ENCODE peak calls at places on chromosomes 4 and X, in eight cellular contexts. A is ascending aorta, F is GM12865, S is lung, L is tibial nerve, G is cardiac muscle cell, K is PC-3, B is kidney epithelial cell. O is an unnamed sample.

GRCh38 chrX:132957211-132958085 is 981 bp downstream of the HS6ST2 start:
- DNase-seq in G (peak), A (no peak), L (no peak), B (no peak), K (no peak), F (no peak), S (no peak), O (no peak)

GRCh38 chr4:24559889-24560288 is 24.5 kb downstream of the DHX15 start:
- DNase-seq in A (no peak), L (no peak), S (no peak), K (no peak), F (no peak), B (no peak), G (no peak), O (no peak)

GRCh38 chrX:43096830-43097229 is 318.9 kb upstream of the PPP1R2C start:
- DNase-seq in B (no peak), S (no peak), K (no peak), L (no peak), A (no peak), F (no peak), G (no peak), O (no peak)

GRCh38 chr4:72935462-72935861 is 134.1 kb downstream of the COX18 start:
- DNase-seq in G (no peak), B (no peak), A (no peak), K (no peak), F (peak), L (no peak), S (no peak), O (no peak)

GRCh38 chr4:8325284-8325973 is 55.9 kb downstream of the HTRA3 start:
- DNase-seq in A (no peak), G (no peak), S (no peak), B (no peak), F (no peak), L (no peak), K (no peak), O (no peak)

GRCh38 chr4:121370729-121371325 is 10.0 kb downstream of the QRFPR start:
- DNase-seq in F (peak), B (no peak), S (no peak), A (no peak), K (peak), L (peak), G (peak), O (no peak)

GRCh38 chrX:117985241-117985640 is 131.4 kb downstream of the KLHL13 start:
- DNase-seq in F (peak), G (peak), K (peak), S (no peak), L (no peak), B (no peak), A (no peak), O (no peak)

GRCh38 chr4:87559090-87559837 is 30.1 kb upstream of the SPARCL1 start:
- DNase-seq in A (no peak), S (peak), L (no peak), B (no peak), K (peak), G (peak), F (peak), O (no peak)

GRCh38 chr4:71713611-71714203 is 70.2 kb downstream of the GC start:
- DNase-seq in S (no peak), G (peak), F (peak), B (peak), A (no peak), L (no peak), K (peak), O (peak)

GRCh38 chr4:18292411-18292810 is 270.9 kb upstream of the LCORL start:
- DNase-seq in K (no peak), G (no peak), S (no peak), B (no peak), A (no peak), F (no peak), L (no peak), O (no peak)

GRCh38 chr4:138512766-138513165 is 270.6 kb upstream of the SLC7A11 start:
- DNase-seq in F (no peak), S (no peak), L (no peak), B (no peak), K (no peak), A (no peak), G (no peak), O (no peak)

GRCh38 chr4:76784237-76784636 is 113.7 kb downstream of the SOWAHB start:
- DNase-seq in S (no peak), G (no peak), F (peak), A (no peak), L (no peak), K (no peak), B (no peak), O (no peak)

GRCh38 chr4:154982187-154983047 is 201.3 kb downstream of the RBM46 start:
- DNase-seq in G (peak), K (peak), S (peak), B (peak), L (peak), F (peak), A (no peak), O (no peak)

GRCh38 chrX:92232182-92232581 is 453.0 kb downstream of the PCDH11X start:
- DNase-seq in S (no peak), B (no peak), G (peak), A (no peak), K (peak), L (no peak), F (no peak), O (no peak)

GRCh38 chr4:22412013-22412412 is 103.9 kb downstream of the ADGRA3 start:
- DNase-seq in S (no peak), K (no peak), B (no peak), L (no peak), A (no peak), F (no peak), G (no peak), O (no peak)

GRCh38 chr4:87029356-87029755 is 94.5 kb downstream of the AFF1 start:
- DNase-seq in A (no peak), B (no peak), L (peak), F (no peak), G (no peak), K (no peak), S (no peak), O (no peak)

GRCh38 chrX:71251456-71251973 is 2.4 kb downstream of the ZMYM3 start:
- DNase-seq in S (no peak), A (no peak), K (no peak), B (no peak), G (no peak), L (no peak), F (peak), O (no peak)

GRCh38 chr4:82744284-82744963 is 54.2 kb downstream of the SCD5 start:
- DNase-seq in L (no peak), B (peak), F (no peak), A (no peak), K (peak), G (peak), S (peak), O (no peak)

GRCh38 chrX:129981752-129982299 is 609 bp upstream of the BCORL1 start:
- DNase-seq in F (no peak), B (no peak), G (no peak), L (no peak), A (no peak), S (no peak), K (no peak), O (no peak)

GRCh38 chrX:98194036-98194435 is 1310.3 kb downstream of the RPA4 start:
- DNase-seq in S (no peak), L (no peak), K (no peak), G (no peak), A (no peak), F (no peak), B (no peak), O (no peak)

GRCh38 chr4:84913176-84913575 is 53.3 kb downstream of the WDFY3 start:
- DNase-seq in K (no peak), F (no peak), S (no peak), A (no peak), L (no peak), B (no peak), G (no peak), O (no peak)

DNA sequence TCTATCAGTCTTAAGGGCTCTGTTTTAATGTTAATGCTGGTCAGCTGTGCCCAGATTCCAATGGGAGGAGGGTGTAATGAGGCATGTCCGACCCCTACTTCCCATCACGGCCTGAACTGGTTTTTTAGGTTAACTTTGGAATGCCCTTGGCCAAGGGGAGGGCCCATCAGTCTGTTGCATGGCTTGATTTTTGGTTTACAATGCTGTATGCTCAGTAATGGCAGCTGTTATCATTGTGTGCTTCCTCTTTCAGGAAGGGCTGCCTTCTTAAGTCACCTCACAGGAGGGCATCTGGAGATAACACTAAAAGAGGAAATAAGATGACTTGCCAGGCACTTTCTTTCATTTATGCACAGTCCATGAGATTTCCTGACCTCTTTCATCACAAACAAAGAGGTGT is 36.3 kb downstream of the ATXN3L start:
- DNase-seq in K (no peak), S (no peak), F (no peak), B (no peak), L (no peak), A (no peak), G (no peak), O (no peak)
- TF ChIP-seq CTCF in K (no peak), S (no peak), F (no peak), B (no peak), L (no peak), A (no peak), G (no peak), O (no peak)

DNA sequence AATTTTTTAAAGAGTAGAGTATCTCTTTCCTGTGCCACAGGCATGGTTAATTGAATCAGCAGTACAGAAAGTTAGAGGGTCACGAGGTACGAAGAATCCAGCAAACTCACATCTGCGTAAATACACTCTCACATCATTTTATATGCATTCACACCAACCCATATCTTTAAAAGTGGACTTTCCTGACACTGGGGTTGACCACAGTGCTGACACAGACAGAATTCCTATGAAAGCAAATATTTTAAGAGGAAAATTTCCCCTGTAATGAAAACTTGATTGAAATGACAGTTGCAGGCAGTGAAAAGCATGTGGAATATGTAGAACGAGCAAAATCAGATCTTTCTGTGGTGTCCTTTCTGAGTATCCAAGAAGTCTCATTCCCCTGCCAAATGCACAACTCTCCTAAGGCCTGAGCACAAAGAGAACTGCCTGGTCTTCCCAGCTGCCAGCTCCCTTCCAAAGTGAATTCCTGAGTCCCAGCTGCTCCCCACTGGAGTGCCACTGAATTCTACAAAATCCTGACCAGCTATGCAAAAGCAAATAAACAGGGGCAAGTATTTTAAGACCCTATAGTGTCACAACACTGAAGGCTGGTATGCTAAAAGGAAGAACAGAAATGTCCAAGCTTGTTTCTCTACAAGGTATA is 50.5 kb upstream of the FAM9C start:
- DNase-seq in L (no peak), A (no peak), F (no peak), G (no peak), B (no peak), K (no peak), S (no peak), O (no peak)
- H3K4me3 ChIP-seq in L (no peak), A (no peak), F (no peak), G (no peak), B (no peak), K (no peak), S (no peak), O (no peak)

DNA sequence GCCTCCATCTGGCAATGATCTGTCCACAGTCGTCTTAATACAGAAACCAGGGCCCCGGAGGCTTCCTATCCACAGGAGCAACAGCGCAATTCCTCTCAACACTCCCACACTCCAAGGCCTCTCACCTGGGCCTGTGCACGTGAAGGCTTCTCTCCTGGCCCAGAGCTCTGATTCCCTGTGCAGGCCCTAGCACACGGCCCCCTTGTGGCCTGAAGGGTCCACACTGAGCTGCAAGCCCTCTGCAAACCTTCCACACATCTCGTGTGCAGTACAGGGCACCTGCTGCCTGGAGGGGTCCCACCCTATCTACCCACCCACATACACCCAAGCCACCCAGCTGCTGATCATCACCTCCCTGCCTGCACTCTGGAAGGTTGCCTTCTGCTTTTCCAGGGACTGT is 150.1 kb upstream of the NUDT10 start:
- DNase-seq in S (no peak), A (no peak), L (no peak), K (no peak), F (peak), G (peak), B (no peak), O (no peak)
- TF ChIP-seq CTCF in S (no peak), A (no peak), L (no peak), K (no peak), F (no peak), G (no peak), B (no peak), O (no peak)

DNA sequence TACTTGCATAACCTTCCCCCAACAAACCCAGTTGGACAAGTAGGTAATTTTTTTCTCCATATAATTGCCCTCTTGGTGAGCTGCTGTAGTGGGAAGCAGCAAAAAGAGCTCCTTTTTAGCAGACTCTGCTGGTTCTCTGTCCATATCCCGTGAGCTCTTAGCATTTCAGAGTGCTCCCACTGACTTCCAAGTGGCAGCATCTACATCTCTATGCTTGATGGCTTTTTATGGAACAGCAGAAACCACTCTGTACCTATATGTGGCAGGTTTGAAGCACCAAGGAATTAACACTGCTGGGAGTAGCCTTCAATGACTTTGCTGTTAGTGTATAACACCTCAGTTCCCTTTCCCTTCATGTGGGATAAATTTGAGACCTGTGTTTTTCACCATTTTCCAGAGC is 168.4 kb upstream of the NHS start:
- DNase-seq in G (peak), K (no peak), B (no peak), A (no peak), S (no peak), L (no peak), F (no peak), O (no peak)
- H3K4me3 ChIP-seq in G (no peak), K (no peak), B (no peak), A (no peak), S (no peak), L (no peak), F (no peak), O (no peak)

O was measured in AG04449.